ENCODE peak calls at places on chromosomes 6 and 20, in five cellular contexts. Q is GM12865; G is HEK293T; A is astrocyte of the hippocampus; E is activated T-helper 9 cell treated with anti-CD3 and anti-CD28 coated beads, Interleukin-2, amount 50 U/mL, for 16 hours. S is an unnamed sample.
A peak's percentile ranks its signal among the peaks of the same experiment; 100 is the strongest.

GRCh38 chr20:25056601-25057233 is 1.2 kb downstream of the ACSS1 start:
- DNase-seq in Q (no peak), G (no peak), A (no peak), E (no peak), S (no peak)

GRCh38 chr6:36798852-36799251 is 40.4 kb downstream of the CPNE5 start:
- DNase-seq in Q (no peak), G (no peak), A (no peak), E (no peak), S (no peak)

GRCh38 chr20:37990571-37991151 is 42.6 kb downstream of the TTI1 start:
- DNase-seq in Q (peak; percentile 93), G (no peak), A (peak; percentile 80), E (peak; percentile 16), S (peak; percentile 58)

GRCh38 chr6:105645958-105646357 is 243.1 kb upstream of the PREP start:
- DNase-seq in Q (no peak), G (no peak), A (no peak), E (no peak), S (peak; percentile 3)

GRCh38 chr6:62367601-62368000 is 81.6 kb upstream of the KHDRBS2 start:
- DNase-seq in Q (peak; percentile 2), G (no peak), A (no peak), E (no peak), S (no peak)

GRCh38 chr20:57682184-57683038 is 27.4 kb downstream of the PMEPA1 start:
- DNase-seq in Q (peak; percentile 66), G (no peak), A (no peak), E (no peak), S (no peak)

GRCh38 chr6:44667226-44667625 is 279.7 kb downstream of the CDC5L start:
- DNase-seq in Q (no peak), G (no peak), A (peak; percentile 97), E (no peak), S (no peak)

GRCh38 chr6:135572051-135572450 is 74.5 kb upstream of the AHI1 start:
- DNase-seq in Q (no peak), G (no peak), A (no peak), E (no peak), S (no peak)

GRCh38 chr20:34516874-34517542 is 786 bp downstream of the DYNLRB1 start:
- DNase-seq in Q (peak; percentile 50), G (peak; percentile 39), A (peak; percentile 47), E (no peak), S (peak; percentile 53)

GRCh38 chr6:22699046-22699639 is 129.8 kb downstream of the HDGFL1 start:
- DNase-seq in Q (no peak), G (no peak), A (no peak), E (no peak), S (no peak)

GRCh38 chr20:42589976-42590639 is 599.6 kb downstream of the PTPRT start:
- DNase-seq in Q (no peak), G (no peak), A (no peak), E (no peak), S (no peak)

GRCh38 chr20:63394069-63394468 is 32.9 kb upstream of the CHRNA4 start:
- DNase-seq in Q (no peak), G (no peak), A (peak; percentile 53), E (no peak), S (no peak)

GRCh38 chr6:121319603-121320002 is 14.7 kb downstream of the TBC1D32 start:
- DNase-seq in Q (no peak), G (no peak), A (no peak), E (no peak), S (no peak)

GRCh38 chr6:150273457-150274309 is 95.1 kb upstream of the IYD start:
- DNase-seq in Q (peak; percentile 66), G (no peak), A (no peak), E (no peak), S (no peak)

GRCh38 chr6:35267446-35267845 is 7.9 kb downstream of the ZNF76 start:
- DNase-seq in Q (no peak), G (no peak), A (no peak), E (no peak), S (no peak)

GRCh38 chr6:163031931-163032330 is 304.2 kb downstream of the PACRG start:
- DNase-seq in Q (no peak), G (no peak), A (no peak), E (no peak), S (no peak)

GRCh38 chr20:20733943-20734342 is 21.5 kb upstream of the RALGAPA2 start:
- DNase-seq in Q (no peak), G (no peak), A (no peak), E (no peak), S (no peak)

GRCh38 chr6:43229803-43230239 is 540 bp upstream of the DNPH1 start:
- DNase-seq in Q (no peak), G (no peak), A (no peak), E (no peak), S (no peak)

GRCh38 chr6:121143476-121143875 is 190.8 kb downstream of the TBC1D32 start:
- DNase-seq in Q (no peak), G (no peak), A (no peak), E (no peak), S (no peak)

GRCh38 chr6:12136905-12137304 is 124.8 kb downstream of the HIVEP1 start:
- DNase-seq in Q (no peak), G (no peak), A (peak; percentile 33), E (no peak), S (no peak)

GRCh38 chr6:108735310-108735990 is 112.8 kb upstream of the ARMC2 start:
- DNase-seq in Q (no peak), G (no peak), A (no peak), E (no peak), S (no peak)

GRCh38 chr20:62155428-62156253 is 12.1 kb downstream of the SS18L1 start:
- DNase-seq in Q (no peak), G (no peak), A (peak; percentile 53), E (no peak), S (no peak)

GRCh38 chr20:62688083-62688482 is 20.6 kb upstream of the NTSR1 start:
- DNase-seq in Q (no peak), G (no peak), A (no peak), E (no peak), S (no peak)

GRCh38 chr6:166008441-166009369 is 158.9 kb downstream of the TBXT start:
- DNase-seq in Q (no peak), G (peak; percentile 50), A (peak; percentile 56), E (no peak), S (no peak)

GRCh38 chr6:38234141-38234540 is 405.6 kb downstream of the BTBD9 start:
- DNase-seq in Q (peak; percentile 33), G (no peak), A (no peak), E (no peak), S (no peak)

GRCh38 chr20:870758-871157 is 37.2 kb downstream of the FAM110A start:
- DNase-seq in Q (no peak), G (no peak), A (no peak), E (no peak), S (no peak)

GRCh38 chr6:26056583-26057350 is 30.5 kb upstream of the HFE start:
- DNase-seq in Q (peak; percentile 58), G (no peak), A (peak; percentile 51), E (no peak), S (no peak)

GRCh38 chr20:34143951-34144350 is 31.9 kb upstream of the EIF2S2 start:
- DNase-seq in Q (no peak), G (no peak), A (peak; percentile 12), E (no peak), S (no peak)

GRCh38 chr20:37534401-37535157 is 6.9 kb upstream of the BLCAP start:
- DNase-seq in Q (peak; percentile 92), G (peak; percentile 56), A (peak; percentile 84), E (no peak), S (peak; percentile 31)

GRCh38 chr6:170052991-170053821 is 237.7 kb downstream of the DLL1 start:
- DNase-seq in Q (no peak), G (no peak), A (no peak), E (no peak), S (no peak)

GRCh38 chr20:2619961-2620595 is 32.4 kb upstream of the NOP56 start:
- DNase-seq in Q (no peak), G (no peak), A (no peak), E (no peak), S (no peak)

GRCh38 chr20:61515922-61516321 is 263.9 kb downstream of the CDH4 start:
- DNase-seq in Q (no peak), G (no peak), A (no peak), E (no peak), S (no peak)

GRCh38 chr6:10531513-10531912 is 10.4 kb downstream of the GCNT2 start:
- DNase-seq in Q (peak; percentile 66), G (no peak), A (no peak), E (no peak), S (no peak)

GRCh38 chr20:36676701-36677421 is 30.9 kb upstream of the SLA2 start:
- DNase-seq in Q (no peak), G (no peak), A (no peak), E (no peak), S (no peak)

GRCh38 chr6:134822920-134823430 is 126.9 kb downstream of the ALDH8A1 start:
- DNase-seq in Q (peak; percentile 79), G (peak; percentile 89), A (peak; percentile 94), E (no peak), S (peak; percentile 12)

GRCh38 chr20:53752971-53753879 is 159.6 kb upstream of the ZNF217 start:
- DNase-seq in Q (peak; percentile 49), G (no peak), A (peak; percentile 60), E (no peak), S (no peak)

GRCh38 chr6:111804627-111805235 is 68.5 kb downstream of the FYN start:
- DNase-seq in Q (peak; percentile 86), G (no peak), A (peak; percentile 93), E (peak; percentile 55), S (peak; percentile 78)

GRCh38 chr6:89613790-89614189 is 24.8 kb downstream of the LYRM2 start:
- DNase-seq in Q (no peak), G (no peak), A (no peak), E (no peak), S (no peak)